ENCODE peak calls at places on chromosomes 13 and 19, in nine cellular contexts. One of them, this sample, is unnamed.

GRCh38 chr13:23541221-23541620 is 29.0 kb upstream of the TNFRSF19 start:
- DNase-seq in AG08395: no peak
- DNase-seq in stimulated activated CD4-positive, alpha-beta T cell treated with anti-CD3 and anti-CD28 coated beads, Interleukin-4, amount 100 ng/mL, for 4 hours: no peak
- DNase-seq in mucosa of descending colon: no peak
- DNase-seq in activated CD4-positive, alpha-beta T cell treated with anti-CD3 and anti-CD28 coated beads, Interleukin-2, amount 50 U/mL, for 1 hour: no peak
- DNase-seq in D341Med: no peak
- DNase-seq in Kasumi-1: no peak
- DNase-seq in mesendoderm: no peak
- DNase-seq in myocyte: no peak
- DNase-seq in this sample: no peak

GRCh38 chr19:30150626-30151025 is 208.6 kb downstream of the URI1 start:
- DNase-seq in AG08395: no peak
- DNase-seq in stimulated activated CD4-positive, alpha-beta T cell treated with anti-CD3 and anti-CD28 coated beads, Interleukin-4, amount 100 ng/mL, for 4 hours: no peak
- DNase-seq in mucosa of descending colon: no peak
- DNase-seq in activated CD4-positive, alpha-beta T cell treated with anti-CD3 and anti-CD28 coated beads, Interleukin-2, amount 50 U/mL, for 1 hour: no peak
- DNase-seq in D341Med: no peak
- DNase-seq in Kasumi-1: no peak
- DNase-seq in mesendoderm: no peak
- DNase-seq in myocyte: no peak
- DNase-seq in this sample: no peak

GRCh38 chr13:73334459-73334858 is 275.7 kb downstream of the KLF5 start:
- DNase-seq in AG08395: no peak
- DNase-seq in stimulated activated CD4-positive, alpha-beta T cell treated with anti-CD3 and anti-CD28 coated beads, Interleukin-4, amount 100 ng/mL, for 4 hours: no peak
- DNase-seq in mucosa of descending colon: no peak
- DNase-seq in activated CD4-positive, alpha-beta T cell treated with anti-CD3 and anti-CD28 coated beads, Interleukin-2, amount 50 U/mL, for 1 hour: no peak
- DNase-seq in D341Med: no peak
- DNase-seq in Kasumi-1: no peak
- DNase-seq in mesendoderm: no peak
- DNase-seq in myocyte: peak
- DNase-seq in this sample: no peak

GRCh38 chr13:25175026-25175425 is 2.9 kb upstream of the AMER2 start:
- DNase-seq in AG08395: no peak
- DNase-seq in stimulated activated CD4-positive, alpha-beta T cell treated with anti-CD3 and anti-CD28 coated beads, Interleukin-4, amount 100 ng/mL, for 4 hours: no peak
- DNase-seq in mucosa of descending colon: no peak
- DNase-seq in activated CD4-positive, alpha-beta T cell treated with anti-CD3 and anti-CD28 coated beads, Interleukin-2, amount 50 U/mL, for 1 hour: no peak
- DNase-seq in D341Med: no peak
- DNase-seq in Kasumi-1: no peak
- DNase-seq in mesendoderm: no peak
- DNase-seq in myocyte: no peak
- DNase-seq in this sample: no peak

GRCh38 chr19:40542197-40542859 is 34.3 kb upstream of the SHKBP1 start:
- DNase-seq in AG08395: peak
- DNase-seq in stimulated activated CD4-positive, alpha-beta T cell treated with anti-CD3 and anti-CD28 coated beads, Interleukin-4, amount 100 ng/mL, for 4 hours: no peak
- DNase-seq in mucosa of descending colon: peak
- DNase-seq in activated CD4-positive, alpha-beta T cell treated with anti-CD3 and anti-CD28 coated beads, Interleukin-2, amount 50 U/mL, for 1 hour: no peak
- DNase-seq in D341Med: peak
- DNase-seq in Kasumi-1: no peak
- DNase-seq in mesendoderm: no peak
- DNase-seq in myocyte: peak
- DNase-seq in this sample: no peak

GRCh38 chr19:23436318-23436717 is 41.0 kb upstream of the ZNF91 start:
- DNase-seq in AG08395: no peak
- DNase-seq in stimulated activated CD4-positive, alpha-beta T cell treated with anti-CD3 and anti-CD28 coated beads, Interleukin-4, amount 100 ng/mL, for 4 hours: no peak
- DNase-seq in mucosa of descending colon: no peak
- DNase-seq in activated CD4-positive, alpha-beta T cell treated with anti-CD3 and anti-CD28 coated beads, Interleukin-2, amount 50 U/mL, for 1 hour: no peak
- DNase-seq in D341Med: no peak
- DNase-seq in Kasumi-1: no peak
- DNase-seq in mesendoderm: peak
- DNase-seq in myocyte: no peak
- DNase-seq in this sample: no peak

GRCh38 chr19:6790194-6791128 is 18.0 kb downstream of the VAV1 start:
- DNase-seq in AG08395: no peak
- DNase-seq in stimulated activated CD4-positive, alpha-beta T cell treated with anti-CD3 and anti-CD28 coated beads, Interleukin-4, amount 100 ng/mL, for 4 hours: no peak
- DNase-seq in mucosa of descending colon: no peak
- DNase-seq in activated CD4-positive, alpha-beta T cell treated with anti-CD3 and anti-CD28 coated beads, Interleukin-2, amount 50 U/mL, for 1 hour: no peak
- DNase-seq in D341Med: no peak
- DNase-seq in Kasumi-1: no peak
- DNase-seq in mesendoderm: no peak
- DNase-seq in myocyte: no peak
- DNase-seq in this sample: no peak

GRCh38 chr13:47215741-47216140 is 318.9 kb upstream of the HTR2A start:
- DNase-seq in AG08395: peak
- DNase-seq in stimulated activated CD4-positive, alpha-beta T cell treated with anti-CD3 and anti-CD28 coated beads, Interleukin-4, amount 100 ng/mL, for 4 hours: no peak
- DNase-seq in mucosa of descending colon: no peak
- DNase-seq in activated CD4-positive, alpha-beta T cell treated with anti-CD3 and anti-CD28 coated beads, Interleukin-2, amount 50 U/mL, for 1 hour: no peak
- DNase-seq in D341Med: no peak
- DNase-seq in Kasumi-1: no peak
- DNase-seq in mesendoderm: peak
- DNase-seq in myocyte: peak
- DNase-seq in this sample: no peak

This sample was measured in B cell.